ENCODE peak calls at places on chromosomes 3 and 15, in four cellular contexts. One of them, this sample, is unnamed.

GRCh38 chr3:114242947-114243346 is 5.6 kb upstream of the ZNF80 start:
- DNase-seq in left ventricle myocardium inferior: no peak
- DNase-seq in transverse colon: no peak
- DNase-seq in AG09309: no peak
- DNase-seq in this sample: no peak

GRCh38 chr15:60347480-60348069 is 50.2 kb downstream of the ANXA2 start:
- DNase-seq in transverse colon: no peak
- DNase-seq in AG09309: no peak
- DNase-seq in left ventricle myocardium inferior: no peak
- DNase-seq in this sample: no peak

GRCh38 chr3:170717410-170718402 is 131.8 kb upstream of the SLC7A14 start:
- DNase-seq in transverse colon: no peak
- DNase-seq in AG09309: no peak
- DNase-seq in left ventricle myocardium inferior: peak; percentile 18
- DNase-seq in this sample: no peak

GRCh38 chr3:179182892-179183291 is 34.7 kb downstream of the PIK3CA start:
- DNase-seq in transverse colon: no peak
- DNase-seq in left ventricle myocardium inferior: no peak
- DNase-seq in AG09309: no peak
- DNase-seq in this sample: no peak

GRCh38 chr3:195612075-195612800 is 28.5 kb upstream of the APOD start:
- DNase-seq in left ventricle myocardium inferior: no peak
- DNase-seq in AG09309: no peak
- DNase-seq in transverse colon: peak; percentile 20
- DNase-seq in this sample: no peak

GRCh38 chr3:130925628-130926027 is 31.7 kb downstream of the ATP2C1 start:
- DNase-seq in AG09309: no peak
- DNase-seq in transverse colon: no peak
- DNase-seq in left ventricle myocardium inferior: no peak
- DNase-seq in this sample: no peak

GRCh38 chr15:64521201-64521600 is 60.8 kb downstream of the ZNF609 start:
- DNase-seq in transverse colon: no peak
- DNase-seq in AG09309: no peak
- DNase-seq in left ventricle myocardium inferior: no peak
- DNase-seq in this sample: peak; percentile 42

GRCh38 chr3:97742036-97742435 is 22.5 kb upstream of the ARL6 start:
- DNase-seq in left ventricle myocardium inferior: no peak
- DNase-seq in AG09309: no peak
- DNase-seq in transverse colon: no peak
- DNase-seq in this sample: no peak

GRCh38 chr3:68088216-68088615 is 433.8 kb upstream of the SUCLG2 start:
- DNase-seq in AG09309: no peak
- DNase-seq in transverse colon: no peak
- DNase-seq in left ventricle myocardium inferior: no peak
- DNase-seq in this sample: no peak

GRCh38 chr3:66593978-66594377 is 93.2 kb upstream of the LRIG1 start:
- DNase-seq in AG09309: peak; percentile 85
- DNase-seq in left ventricle myocardium inferior: no peak
- DNase-seq in transverse colon: no peak
- DNase-seq in this sample: peak; percentile 48

GRCh38 chr15:80461370-80462060 is 57.3 kb downstream of the ARNT2 start:
- DNase-seq in AG09309: no peak
- DNase-seq in left ventricle myocardium inferior: no peak
- DNase-seq in transverse colon: no peak
- DNase-seq in this sample: no peak

GRCh38 chr3:52524752-52525661 is 8.7 kb downstream of the NT5DC2 start:
- DNase-seq in left ventricle myocardium inferior: peak; percentile 61
- DNase-seq in transverse colon: no peak
- DNase-seq in AG09309: no peak
- DNase-seq in this sample: peak; percentile 14

GRCh38 chr15:90706394-90707327 is 10.5 kb upstream of the BLM start:
- DNase-seq in transverse colon: no peak
- DNase-seq in left ventricle myocardium inferior: no peak
- DNase-seq in AG09309: no peak
- DNase-seq in this sample: no peak

GRCh38 chr15:85282504-85283115 is 97.8 kb upstream of the AKAP13 start:
- DNase-seq in AG09309: no peak
- DNase-seq in transverse colon: no peak
- DNase-seq in left ventricle myocardium inferior: no peak
- DNase-seq in this sample: no peak

GRCh38 chr3:190847423-190847822 is 15.1 kb downstream of the GMNC start:
- DNase-seq in transverse colon: no peak
- DNase-seq in AG09309: no peak
- DNase-seq in left ventricle myocardium inferior: no peak
- DNase-seq in this sample: no peak

GRCh38 chr15:99440551-99441426 is 125.0 kb upstream of the MEF2A start:
- DNase-seq in AG09309: no peak
- DNase-seq in transverse colon: no peak
- DNase-seq in left ventricle myocardium inferior: no peak
- DNase-seq in this sample: no peak

GRCh38 chr3:19898725-19899124 is 35.3 kb downstream of the EFHB start:
- DNase-seq in transverse colon: no peak
- DNase-seq in left ventricle myocardium inferior: no peak
- DNase-seq in AG09309: no peak
- DNase-seq in this sample: no peak

GRCh38 chr15:56699743-56700142 is 33.6 kb downstream of the ZNF280D start:
- DNase-seq in left ventricle myocardium inferior: no peak
- DNase-seq in transverse colon: no peak
- DNase-seq in AG09309: no peak
- DNase-seq in this sample: no peak

GRCh38 chr3:131242201-131242600 is 139.4 kb upstream of the NUDT16 start:
- DNase-seq in AG09309: no peak
- DNase-seq in transverse colon: no peak
- DNase-seq in left ventricle myocardium inferior: no peak
- DNase-seq in this sample: no peak

DNA sequence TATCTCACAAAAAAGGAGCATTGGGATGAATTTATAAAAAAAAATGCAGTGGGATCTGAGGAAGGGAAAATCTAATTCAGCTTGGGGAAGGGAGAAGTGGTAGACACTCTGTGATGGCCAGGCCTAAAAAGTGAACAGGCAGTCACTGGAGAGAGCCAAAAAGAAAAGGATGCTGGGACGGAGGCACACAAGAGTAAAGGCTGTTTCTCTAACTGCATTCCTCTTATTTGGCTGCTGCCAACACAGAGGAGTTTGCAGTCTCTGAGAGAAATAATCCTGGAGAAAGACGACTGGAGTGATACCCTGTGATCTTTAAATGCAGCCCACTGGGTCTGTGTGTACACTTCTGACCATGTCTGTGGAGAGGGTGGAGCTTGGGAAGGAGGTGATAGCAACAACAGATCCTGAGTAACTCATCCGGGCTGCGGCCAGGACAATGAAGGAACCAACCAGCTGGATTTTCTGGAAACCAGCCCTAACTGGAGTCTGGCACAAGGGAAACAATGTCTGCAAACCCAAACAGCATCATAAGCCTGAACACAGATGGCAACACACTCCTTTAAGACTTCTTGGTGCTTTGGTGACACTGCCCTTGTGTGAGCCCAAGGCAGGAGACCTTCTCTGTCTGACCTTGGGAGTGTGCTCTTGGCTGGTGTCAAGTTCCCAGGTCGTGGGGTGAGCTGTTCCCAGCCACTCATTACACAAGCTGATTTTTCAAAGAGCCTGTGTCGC is 8.1 kb downstream of the FYCO1 start:
- DNase-seq in transverse colon: no peak
- DNase-seq in AG09309: no peak
- DNase-seq in left ventricle myocardium inferior: no peak
- DNase-seq in this sample: peak; percentile 54
- H3K4me3 ChIP-seq in transverse colon: no peak overlapping the region
- H3K4me3 ChIP-seq in AG09309: no peak overlapping the region
- H3K4me3 ChIP-seq in left ventricle myocardium inferior: peak overlapping the region; percentile 33
- H3K4me3 ChIP-seq in this sample: no peak overlapping the region

DNA sequence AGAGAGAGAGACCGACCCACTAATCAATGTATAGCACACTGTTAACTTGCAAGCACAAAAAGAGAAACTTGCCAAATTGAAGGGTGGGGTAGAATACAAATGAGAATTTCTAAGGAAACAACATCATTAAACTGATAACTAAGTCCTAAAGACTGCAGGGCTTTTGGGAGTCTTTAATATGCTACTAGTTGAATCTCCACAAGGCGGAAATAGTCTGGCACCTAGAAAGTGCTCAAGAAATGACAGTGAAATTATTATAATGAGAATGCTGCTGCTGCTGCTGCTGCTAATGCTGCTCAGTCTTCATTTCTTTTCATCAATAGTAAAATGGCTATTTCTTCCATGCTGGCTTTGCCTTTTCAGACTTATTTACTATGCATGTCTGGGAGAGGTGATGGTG is 91.8 kb downstream of the BTD start:
- DNase-seq in left ventricle myocardium inferior: no peak
- DNase-seq in AG09309: no peak
- DNase-seq in transverse colon: no peak
- DNase-seq in this sample: no peak
- TF ChIP-seq CTCF in left ventricle myocardium inferior: no peak
- TF ChIP-seq CTCF in AG09309: peak; percentile 5
- TF ChIP-seq CTCF in transverse colon: no peak
- TF ChIP-seq CTCF in this sample: peak; percentile 17

DNA sequence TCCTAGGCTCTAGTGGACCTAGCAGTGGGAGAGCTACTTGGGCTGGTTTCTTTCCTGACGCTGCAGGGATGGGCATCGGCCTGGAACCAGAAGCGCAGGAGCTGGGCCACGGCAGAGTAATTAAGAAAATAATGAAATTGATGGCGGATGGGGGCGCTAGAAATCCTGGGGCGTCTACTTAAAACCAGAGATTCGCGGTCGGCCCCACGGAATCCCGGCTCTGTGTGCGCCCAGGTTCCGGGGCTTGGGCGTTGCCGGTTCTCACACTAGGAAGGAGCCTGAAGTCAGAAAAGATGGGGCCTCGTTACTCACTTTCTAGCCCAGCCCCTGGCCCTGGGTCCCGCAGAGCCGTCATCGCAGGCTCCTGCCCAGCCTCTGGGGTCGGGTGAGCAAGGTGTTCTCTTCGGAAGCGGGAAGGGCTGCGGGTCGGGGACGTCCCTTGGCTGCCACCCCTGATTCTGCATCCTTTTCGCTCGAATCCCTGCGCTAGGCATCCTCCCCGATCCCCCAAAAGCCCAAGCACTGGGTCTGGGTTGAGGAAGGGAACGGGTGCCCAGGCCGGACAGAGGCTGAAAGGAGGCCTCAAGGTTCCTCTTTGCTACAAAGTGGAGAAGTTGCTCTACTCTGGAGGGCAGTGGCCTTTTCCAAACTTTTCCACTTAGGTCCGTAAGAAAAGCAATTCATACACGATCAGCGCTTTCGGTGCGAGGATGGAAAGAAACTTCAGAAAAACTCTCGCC is 6.1 kb downstream of the SOX14 start:
- DNase-seq in AG09309: no peak
- DNase-seq in left ventricle myocardium inferior: no peak
- DNase-seq in transverse colon: no peak
- DNase-seq in this sample: no peak
- H3K4me3 ChIP-seq in AG09309: no peak overlapping the region
- H3K4me3 ChIP-seq in left ventricle myocardium inferior: peak overlapping the region; percentile 47
- H3K4me3 ChIP-seq in transverse colon: peak overlapping the region; percentile 31
- H3K4me3 ChIP-seq in this sample: no peak overlapping the region

DNA sequence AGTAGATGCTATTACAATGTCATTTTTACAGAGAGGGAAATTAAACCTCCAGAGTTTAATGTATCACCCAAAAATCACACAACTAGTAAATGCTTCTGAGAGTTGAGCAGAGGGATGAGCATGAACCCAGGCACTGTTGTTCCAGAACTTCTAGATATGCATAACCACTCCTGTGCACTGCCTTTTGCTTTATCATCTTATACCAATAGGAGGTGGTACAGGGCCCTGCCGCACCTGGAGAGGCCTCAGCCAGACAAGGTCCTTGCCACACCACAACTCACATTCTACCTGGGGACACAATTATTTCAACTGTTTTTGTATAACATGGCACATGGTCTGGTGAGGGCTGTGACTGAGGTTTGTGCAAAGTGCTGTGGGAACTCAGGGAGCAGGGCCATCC is 78.5 kb upstream of the NTRK3 start:
- DNase-seq in transverse colon: no peak
- DNase-seq in AG09309: no peak
- DNase-seq in left ventricle myocardium inferior: no peak
- DNase-seq in this sample: no peak
- TF ChIP-seq CTCF in transverse colon: no peak
- TF ChIP-seq CTCF in AG09309: no peak
- TF ChIP-seq CTCF in left ventricle myocardium inferior: no peak
- TF ChIP-seq CTCF in this sample: no peak

GRCh38 chr15:41892621-41893421 is 1.0 kb downstream of the SPTBN5 start:
- DNase-seq in AG09309: no peak
- DNase-seq in left ventricle myocardium inferior: peak; percentile 84
- DNase-seq in transverse colon: peak; percentile 70
- DNase-seq in this sample: peak; percentile 47

GRCh38 chr15:41894791-41895463 is 1.1 kb upstream of the SPTBN5 start:
- DNase-seq in transverse colon: peak; percentile 68
- DNase-seq in left ventricle myocardium inferior: peak; percentile 82
- DNase-seq in AG09309: no peak
- DNase-seq in this sample: no peak

GRCh38 chr15:41895491-41895890 is 1.6 kb upstream of the SPTBN5 start:
- DNase-seq in AG09309: no peak
- DNase-seq in transverse colon: no peak
- DNase-seq in left ventricle myocardium inferior: no peak
- DNase-seq in this sample: no peak

GRCh38 chr15:41893422-41894250 is at the start of gene SPTBN5:
- DNase-seq in AG09309: no peak
- DNase-seq in left ventricle myocardium inferior: no peak
- DNase-seq in transverse colon: no peak
- DNase-seq in this sample: no peak

GRCh38 chr15:41894251-41894790 is 468 bp upstream of the SPTBN5 start:
- DNase-seq in transverse colon: no peak
- DNase-seq in AG09309: no peak
- DNase-seq in left ventricle myocardium inferior: no peak
- DNase-seq in this sample: no peak
- H3K4me3 ChIP-seq in transverse colon: no peak overlapping the region
- H3K4me3 ChIP-seq in AG09309: no peak overlapping the region
- H3K4me3 ChIP-seq in left ventricle myocardium inferior: peak overlapping the region; percentile 64
- H3K4me3 ChIP-seq in this sample: no peak overlapping the region

GRCh38 chr15:40038654-40039543 is at the start of gene SRP14:
- DNase-seq in left ventricle myocardium inferior: peak; percentile 97
- DNase-seq in transverse colon: peak; percentile 95
- DNase-seq in AG09309: no peak
- DNase-seq in this sample: peak; percentile 78
- TF ChIP-seq CTCF in left ventricle myocardium inferior: peak; percentile 43
- TF ChIP-seq CTCF in transverse colon: peak; percentile 76
- TF ChIP-seq CTCF in AG09309: no peak
- TF ChIP-seq CTCF in this sample: no peak

GRCh38 chr3:33424606-33425453 is 15.4 kb downstream of the UBP1 start:
- DNase-seq in transverse colon: no peak
- DNase-seq in left ventricle myocardium inferior: no peak
- DNase-seq in AG09309: no peak
- DNase-seq in this sample: no peak
- H3K4me3 ChIP-seq in transverse colon: no peak overlapping the region
- H3K4me3 ChIP-seq in left ventricle myocardium inferior: no peak overlapping the region
- H3K4me3 ChIP-seq in AG09309: no peak overlapping the region
- H3K4me3 ChIP-seq in this sample: no peak overlapping the region